ENCODE peak calls at places on chromosomes 1 and 21, in four cellular contexts. One of them, this sample, is unnamed. For H3K4me1, the result is how much of the 10 kb centered on the place peaks cover.

GRCh38 chr1:32180186-32181060 is 948 bp downstream of the TXLNA start:
- DNase-seq in colonic mucosa: peak
- DNase-seq in body of pancreas: peak
- DNase-seq in A549: peak
- DNase-seq in this sample: no peak

GRCh38 chr21:25977068-25977611 is 193.4 kb downstream of the APP start:
- DNase-seq in A549: no peak
- DNase-seq in colonic mucosa: no peak
- DNase-seq in body of pancreas: no peak
- DNase-seq in this sample: no peak

GRCh38 chr21:42262826-42263225 is 43.9 kb downstream of the ABCG1 start:
- DNase-seq in colonic mucosa: peak
- DNase-seq in body of pancreas: peak
- DNase-seq in A549: peak
- DNase-seq in this sample: no peak

GRCh38 chr1:184836081-184836480 is 81.4 kb upstream of the EDEM3 start:
- DNase-seq in colonic mucosa: no peak
- DNase-seq in body of pancreas: no peak
- DNase-seq in A549: no peak
- DNase-seq in this sample: no peak

GRCh38 chr1:38997901-38998190 is 6.8 kb downstream of the AKIRIN1 start:
- DNase-seq in colonic mucosa: no peak
- DNase-seq in body of pancreas: no peak
- DNase-seq in A549: no peak
- DNase-seq in this sample: no peak

GRCh38 chr1:212785871-212786270 is 5.7 kb downstream of the NSL1 start:
- DNase-seq in A549: no peak
- DNase-seq in body of pancreas: no peak
- DNase-seq in colonic mucosa: no peak
- DNase-seq in this sample: no peak

GRCh38 chr1:119091618-119092017 is 48.8 kb downstream of the WARS2 start:
- DNase-seq in A549: no peak
- DNase-seq in body of pancreas: no peak
- DNase-seq in colonic mucosa: no peak
- DNase-seq in this sample: no peak

GRCh38 chr21:37032877-37033471 is 26.5 kb downstream of the RIPPLY3 start:
- DNase-seq in A549: peak
- DNase-seq in body of pancreas: no peak
- DNase-seq in colonic mucosa: no peak
- DNase-seq in this sample: peak

GRCh38 chr21:21624674-21625073 is 626.5 kb downstream of the NCAM2 start:
- DNase-seq in colonic mucosa: no peak
- DNase-seq in body of pancreas: no peak
- DNase-seq in A549: no peak
- DNase-seq in this sample: no peak

GRCh38 chr1:40879487-40880175 is 17.5 kb upstream of the CITED4 start:
- DNase-seq in A549: no peak
- DNase-seq in colonic mucosa: no peak
- DNase-seq in body of pancreas: no peak
- DNase-seq in this sample: no peak

GRCh38 chr1:174068000-174068399 is 45.8 kb upstream of the RC3H1 start:
- DNase-seq in body of pancreas: no peak
- DNase-seq in A549: no peak
- DNase-seq in colonic mucosa: no peak
- DNase-seq in this sample: no peak

GRCh38 chr1:173894189-173894588 is 22.9 kb downstream of the SERPINC1 start:
- DNase-seq in colonic mucosa: no peak
- DNase-seq in body of pancreas: no peak
- DNase-seq in A549: no peak
- DNase-seq in this sample: no peak

GRCh38 chr1:54137532-54138061 is 15.2 kb downstream of the CDCP2 start:
- DNase-seq in body of pancreas: no peak
- DNase-seq in A549: no peak
- DNase-seq in colonic mucosa: no peak
- DNase-seq in this sample: no peak

GRCh38 chr21:31872452-31873274 is at the start of gene HUNK:
- DNase-seq in colonic mucosa: peak
- DNase-seq in body of pancreas: peak
- DNase-seq in A549: peak
- DNase-seq in this sample: no peak

GRCh38 chr21:32415451-32415850 is 2.9 kb downstream of the EVA1C start:
- DNase-seq in colonic mucosa: no peak
- DNase-seq in A549: no peak
- DNase-seq in body of pancreas: no peak
- DNase-seq in this sample: no peak

GRCh38 chr1:168301664-168302320 is 21.1 kb downstream of the TBX19 start:
- DNase-seq in body of pancreas: no peak
- DNase-seq in colonic mucosa: peak
- DNase-seq in A549: peak
- DNase-seq in this sample: no peak

GRCh38 chr1:26524181-26524580 is 5.4 kb upstream of the RPS6KA1 start:
- DNase-seq in colonic mucosa: no peak
- DNase-seq in A549: no peak
- DNase-seq in body of pancreas: no peak
- DNase-seq in this sample: no peak

GRCh38 chr1:110061341-110061740 is 9.1 kb downstream of the ALX3 start:
- DNase-seq in A549: no peak
- DNase-seq in colonic mucosa: no peak
- DNase-seq in body of pancreas: no peak
- DNase-seq in this sample: no peak

GRCh38 chr1:247840819-247841218 is 877 bp downstream of the OR11L1 start:
- DNase-seq in colonic mucosa: no peak
- DNase-seq in A549: no peak
- DNase-seq in body of pancreas: no peak
- DNase-seq in this sample: no peak

GRCh38 chr1:1614204-1614953 is 921 bp upstream of the MIB2 start:
- DNase-seq in A549: no peak
- DNase-seq in colonic mucosa: peak
- DNase-seq in body of pancreas: peak
- DNase-seq in this sample: no peak

GRCh38 chr1:116311756-116312691 is 61.0 kb upstream of the ATP1A1 start:
- DNase-seq in body of pancreas: peak
- DNase-seq in A549: no peak
- DNase-seq in colonic mucosa: peak
- DNase-seq in this sample: no peak

GRCh38 chr1:228072658-228073043 is 9.9 kb upstream of the ARF1 start:
- DNase-seq in body of pancreas: no peak
- DNase-seq in colonic mucosa: no peak
- DNase-seq in A549: no peak
- DNase-seq in this sample: no peak

GRCh38 chr1:47024138-47024856 is 828 bp downstream of the CYP4X1 start:
- DNase-seq in colonic mucosa: no peak
- DNase-seq in A549: no peak
- DNase-seq in body of pancreas: no peak
- DNase-seq in this sample: no peak

GRCh38 chr1:109425391-109425790 is 857 bp downstream of the PSMA5 start:
- DNase-seq in colonic mucosa: no peak
- DNase-seq in body of pancreas: no peak
- DNase-seq in A549: no peak
- DNase-seq in this sample: no peak

GRCh38 chr1:79373481-79374132 is 367.1 kb upstream of the ADGRL4 start:
- DNase-seq in colonic mucosa: no peak
- DNase-seq in A549: no peak
- DNase-seq in body of pancreas: peak
- DNase-seq in this sample: no peak

GRCh38 chr1:207752456-207753132 is 740 bp downstream of the CD46 start:
- DNase-seq in body of pancreas: peak
- DNase-seq in colonic mucosa: peak
- DNase-seq in A549: no peak
- DNase-seq in this sample: no peak

GRCh38 chr1:207751790-207752455 is at the start of gene CD46:
- DNase-seq in colonic mucosa: peak
- DNase-seq in body of pancreas: peak
- DNase-seq in A549: peak
- DNase-seq in this sample: peak

GRCh38 chr1:207754011-207754410 is 2.2 kb downstream of the CD46 start:
- DNase-seq in colonic mucosa: no peak
- DNase-seq in body of pancreas: no peak
- DNase-seq in A549: no peak
- DNase-seq in this sample: no peak

GRCh38 chr1:207754942-207755689 is 3.3 kb downstream of the CD46 start:
- DNase-seq in A549: no peak
- DNase-seq in body of pancreas: no peak
- DNase-seq in colonic mucosa: no peak
- DNase-seq in this sample: no peak

GRCh38 chr1:207753611-207754010 is 1.8 kb downstream of the CD46 start:
- DNase-seq in colonic mucosa: no peak
- DNase-seq in body of pancreas: no peak
- DNase-seq in A549: no peak
- DNase-seq in this sample: no peak
- H3K4me3 ChIP-seq in colonic mucosa: peak
- H3K4me3 ChIP-seq in body of pancreas: no peak
- H3K4me3 ChIP-seq in A549: peak
- H3K4me3 ChIP-seq in this sample: peak

GRCh38 chr1:16394178-16394521 is 27.1 kb downstream of the SZRD1 start:
- DNase-seq in colonic mucosa: no peak
- DNase-seq in A549: no peak
- DNase-seq in body of pancreas: no peak
- DNase-seq in this sample: no peak
- H3K4me1 ChIP-seq in colonic mucosa: under half
- H3K4me1 ChIP-seq in A549: under half
- H3K4me1 ChIP-seq in body of pancreas: under half
- H3K4me1 ChIP-seq in this sample: under half

GRCh38 chr21:39183272-39184049 is at the start of gene PSMG1:
- DNase-seq in colonic mucosa: peak
- DNase-seq in A549: peak
- DNase-seq in body of pancreas: peak
- DNase-seq in this sample: peak

GRCh38 chr21:39181205-39181818 is 1.9 kb downstream of the PSMG1 start:
- DNase-seq in colonic mucosa: no peak
- DNase-seq in body of pancreas: no peak
- DNase-seq in A549: no peak
- DNase-seq in this sample: no peak

GRCh38 chr21:39182484-39183271 is 573 bp downstream of the PSMG1 start:
- DNase-seq in body of pancreas: no peak
- DNase-seq in colonic mucosa: peak
- DNase-seq in A549: no peak
- DNase-seq in this sample: no peak

GRCh38 chr21:39180429-39181019 is 2.7 kb downstream of the PSMG1 start:
- DNase-seq in colonic mucosa: no peak
- DNase-seq in A549: no peak
- DNase-seq in body of pancreas: no peak
- DNase-seq in this sample: no peak

GRCh38 chr21:39182016-39182415 is 1.2 kb downstream of the PSMG1 start:
- DNase-seq in colonic mucosa: no peak
- DNase-seq in A549: no peak
- DNase-seq in body of pancreas: no peak
- DNase-seq in this sample: no peak
- H3K4me3 ChIP-seq in colonic mucosa: peak
- H3K4me3 ChIP-seq in A549: peak
- H3K4me3 ChIP-seq in body of pancreas: peak
- H3K4me3 ChIP-seq in this sample: peak

GRCh38 chr1:155011437-155011907 is 8.9 kb downstream of the ZBTB7B start:
- DNase-seq in colonic mucosa: no peak
- DNase-seq in A549: no peak
- DNase-seq in body of pancreas: no peak
- DNase-seq in this sample: no peak

GRCh38 chr1:155009221-155009711 is 6.7 kb downstream of the ZBTB7B start:
- DNase-seq in A549: no peak
- DNase-seq in colonic mucosa: no peak
- DNase-seq in body of pancreas: no peak
- DNase-seq in this sample: no peak

GRCh38 chr1:155011004-155011416 is 8.4 kb downstream of the ZBTB7B start:
- DNase-seq in colonic mucosa: no peak
- DNase-seq in A549: no peak
- DNase-seq in body of pancreas: no peak
- DNase-seq in this sample: no peak

GRCh38 chr1:155009742-155010141 is 7.1 kb downstream of the ZBTB7B start:
- DNase-seq in colonic mucosa: no peak
- DNase-seq in body of pancreas: no peak
- DNase-seq in A549: no peak
- DNase-seq in this sample: no peak

GRCh38 chr1:155010211-155010918 is 7.8 kb downstream of the ZBTB7B start:
- DNase-seq in body of pancreas: no peak
- DNase-seq in colonic mucosa: peak
- DNase-seq in A549: no peak
- DNase-seq in this sample: no peak
- H3K4me1 ChIP-seq in body of pancreas: half or more
- H3K4me1 ChIP-seq in colonic mucosa: half or more
- H3K4me1 ChIP-seq in A549: half or more
- H3K4me1 ChIP-seq in this sample: under half

GRCh38 chr1:69638673-69639072 is 71.0 kb downstream of the LRRC7 start:
- DNase-seq in body of pancreas: no peak
- DNase-seq in A549: no peak
- DNase-seq in colonic mucosa: no peak
- DNase-seq in this sample: no peak

DNA sequence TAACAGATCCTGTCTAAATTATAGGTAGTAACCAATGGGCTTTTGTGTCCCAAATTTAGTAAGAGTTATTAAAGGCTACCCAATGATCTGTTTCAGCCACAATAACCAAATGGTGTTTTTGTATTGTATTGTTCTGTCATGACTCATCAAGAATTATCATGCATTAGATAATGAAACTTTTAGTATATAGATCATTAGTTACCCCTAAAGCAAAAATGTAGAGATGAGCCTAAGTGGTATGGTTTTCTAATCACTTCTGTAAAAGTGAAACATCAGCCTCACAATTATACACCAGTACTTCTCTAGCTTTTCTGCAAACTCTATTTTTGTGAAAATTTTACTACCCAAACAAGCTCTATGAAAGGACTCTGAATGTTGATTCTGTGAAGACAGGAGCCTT is 71.4 kb downstream of the LRRC7 start:
- DNase-seq in colonic mucosa: no peak
- DNase-seq in A549: no peak
- DNase-seq in body of pancreas: no peak
- DNase-seq in this sample: no peak
- H3K4me3 ChIP-seq in colonic mucosa: no peak
- H3K4me3 ChIP-seq in A549: no peak
- H3K4me3 ChIP-seq in body of pancreas: no peak
- H3K4me3 ChIP-seq in this sample: no peak

This sample was measured in Panc1.